ENCODE peak calls at places on chromosomes 2 and 18, in ten cellular contexts. N is CD8-positive, alpha-beta T cell; T is foreskin keratinocyte; P is A549; L is dorsolateral prefrontal cortex; G is esophagus muscularis mucosa; H is RWPE1; Y is ovary; Z is Peyer's patch; E is endodermal cell. V is an unnamed sample.

GRCh38 chr2:111032721-111033532 is 87.8 kb upstream of the BCL2L11 start:
- DNase-seq in H (peak), Z (peak), E (peak), L (no peak), P (peak), N (no peak), T (peak), G (peak), Y (no peak), V (no peak)

GRCh38 chr2:41867553-41867952 is 180.3 kb upstream of the PKDCC start:
- DNase-seq in E (no peak), N (no peak), Z (no peak), L (no peak), T (no peak), H (no peak), G (no peak), Y (peak), P (no peak), V (no peak)

GRCh38 chr18:54086046-54086802 is 138.2 kb downstream of the MBD2 start:
- DNase-seq in Z (no peak), Y (no peak), P (no peak), N (no peak), L (no peak), E (no peak), G (no peak), H (no peak), T (no peak), V (no peak)

GRCh38 chr2:70686577-70687460 is 81.2 kb downstream of the ADD2 start:
- DNase-seq in T (peak), G (no peak), Y (no peak), P (peak), Z (no peak), L (peak), N (no peak), E (peak), H (peak), V (no peak)

GRCh38 chr2:162327806-162328205 is 9.3 kb upstream of the IFIH1 start:
- DNase-seq in E (no peak), T (no peak), L (no peak), G (no peak), N (no peak), Z (no peak), Y (no peak), P (no peak), H (no peak), V (no peak)

GRCh38 chr18:3652380-3653262 is 202.6 kb downstream of the TGIF1 start:
- DNase-seq in L (peak), N (no peak), Z (peak), G (no peak), Y (peak), H (peak), T (peak), E (peak), P (peak), V (peak)

GRCh38 chr18:33928226-33928625 is 296.5 kb downstream of the NOL4 start:
- DNase-seq in T (no peak), Y (no peak), G (no peak), Z (no peak), P (no peak), N (no peak), L (no peak), E (no peak), H (no peak), V (no peak)

GRCh38 chr18:9613550-9614400 is 584 bp downstream of the PPP4R1 start:
- DNase-seq in Y (peak), E (peak), H (peak), G (no peak), Z (peak), N (peak), L (peak), P (no peak), T (peak), V (no peak)

GRCh38 chr2:111918383-111918806 is 20.0 kb downstream of the MERTK start:
- DNase-seq in Z (no peak), P (no peak), N (no peak), L (no peak), H (no peak), Y (no peak), G (no peak), T (no peak), E (no peak), V (no peak)

GRCh38 chr2:14418110-14418509 is 214.4 kb upstream of the LRATD1 start:
- DNase-seq in L (no peak), G (no peak), T (peak), N (no peak), Y (no peak), P (no peak), E (no peak), H (no peak), Z (no peak), V (no peak)

GRCh38 chr18:79457239-79457638 is 61.5 kb downstream of the NFATC1 start:
- DNase-seq in Y (no peak), H (no peak), G (no peak), T (no peak), E (no peak), L (no peak), Z (no peak), N (no peak), P (no peak), V (no peak)

GRCh38 chr2:50820176-50820575 is 211.8 kb downstream of the NRXN1 start:
- DNase-seq in Y (no peak), P (no peak), H (no peak), L (no peak), T (no peak), Z (no peak), N (no peak), E (no peak), G (no peak), V (no peak)

GRCh38 chr18:39994521-39994920 is 1960.5 kb upstream of the PIK3C3 start:
- DNase-seq in L (no peak), Z (no peak), G (no peak), H (peak), E (no peak), T (peak), N (no peak), P (no peak), Y (no peak), V (no peak)

GRCh38 chr18:79200546-79201268 is 131.5 kb downstream of the ATP9B start:
- DNase-seq in Y (peak), Z (peak), G (peak), E (peak), P (no peak), L (no peak), T (no peak), N (no peak), H (peak), V (no peak)

GRCh38 chr2:115083216-115083615 is 640.8 kb downstream of the DPP10 start:
- DNase-seq in P (no peak), H (peak), G (no peak), L (no peak), N (no peak), Z (no peak), E (peak), Y (no peak), T (peak), V (no peak)

GRCh38 chr2:67649331-67650071 is 252.4 kb downstream of the ETAA1 start:
- DNase-seq in H (peak), E (peak), P (no peak), N (no peak), Y (peak), T (no peak), Z (no peak), G (no peak), L (no peak), V (no peak)

GRCh38 chr2:119826370-119826961 is 66.7 kb downstream of the PTPN4 start:
- DNase-seq in G (no peak), Y (no peak), Z (no peak), L (no peak), N (no peak), T (peak), H (peak), P (peak), E (peak), V (no peak)

GRCh38 chr18:49645836-49646235 is 84.0 kb downstream of the LIPG start:
- DNase-seq in P (no peak), Y (peak), T (no peak), N (no peak), H (no peak), E (peak), L (no peak), Z (peak), G (no peak), V (no peak)

GRCh38 chr18:49648326-49648725 is 86.5 kb downstream of the LIPG start:
- DNase-seq in N (no peak), P (no peak), H (no peak), Y (no peak), G (no peak), L (no peak), T (no peak), Z (peak), E (peak), V (no peak)

GRCh38 chr18:49645196-49645595 is 83.3 kb downstream of the LIPG start:
- DNase-seq in H (no peak), Z (no peak), Y (no peak), L (no peak), E (peak), N (no peak), G (no peak), T (no peak), P (no peak), V (no peak)

GRCh38 chr18:49647496-49648168 is 85.8 kb downstream of the LIPG start:
- DNase-seq in G (no peak), Y (no peak), T (peak), Z (peak), E (peak), L (no peak), N (no peak), P (no peak), H (no peak), V (no peak)

DNA sequence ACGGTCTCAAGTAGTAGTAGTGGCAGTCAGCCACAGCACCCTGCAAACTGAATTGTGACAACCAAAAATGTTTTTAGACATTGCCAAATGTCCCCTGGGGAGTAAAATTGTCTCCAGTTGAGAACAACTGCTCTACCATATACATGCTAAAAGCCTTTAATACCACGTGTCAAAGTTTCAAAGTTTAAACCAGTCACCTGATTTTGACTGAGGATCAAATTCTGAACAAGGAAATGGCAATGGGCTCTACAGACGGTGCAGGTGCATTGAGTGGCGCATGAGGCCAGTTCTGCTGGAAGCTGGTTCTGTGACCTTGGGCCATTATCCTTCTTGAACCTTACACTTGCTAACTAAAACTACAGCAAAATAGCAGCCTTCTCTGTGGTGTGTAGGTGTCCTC is 85.0 kb downstream of the LIPG start:
- DNase-seq in G (no peak), T (no peak), Z (peak), P (no peak), L (no peak), E (peak), Y (no peak), N (no peak), H (no peak), V (no peak)
- H3K27ac ChIP-seq in G (no peak), T (no peak), Z (peak), P (no peak), L (no peak), E (no peak), Y (no peak), N (no peak), H (no peak), V (no peak)

GRCh38 chr2:235049069-235049468 is 97.3 kb downstream of the SH3BP4 start:
- DNase-seq in E (peak), P (no peak), G (no peak), L (peak), Y (no peak), H (no peak), T (no peak), Z (peak), N (no peak), V (no peak)

GRCh38 chr2:235052514-235053354 is 100.9 kb downstream of the SH3BP4 start:
- DNase-seq in Y (peak), L (no peak), Z (peak), T (no peak), G (no peak), N (no peak), E (peak), P (no peak), H (no peak), V (no peak)

GRCh38 chr2:235051436-235052260 is 99.8 kb downstream of the SH3BP4 start:
- DNase-seq in E (peak), H (no peak), L (no peak), P (no peak), N (no peak), Y (peak), G (no peak), T (no peak), Z (peak), V (no peak)

GRCh38 chr2:235049719-235050118 is 97.9 kb downstream of the SH3BP4 start:
- DNase-seq in Z (peak), N (no peak), G (no peak), L (no peak), H (no peak), Y (no peak), P (no peak), T (no peak), E (peak), V (no peak)

GRCh38 chr2:235050992-235051351 is 99.2 kb downstream of the SH3BP4 start:
- DNase-seq in N (no peak), Y (peak), T (peak), G (peak), P (no peak), H (peak), E (peak), L (peak), Z (peak), V (peak)
- H3K27ac ChIP-seq in N (no peak), Y (no peak), T (peak), G (peak), P (no peak), H (peak), E (peak), L (peak), Z (no peak), V (peak)

GRCh38 chr2:150484006-150484405 is 3.5 kb downstream of the RND3 start:
- DNase-seq in Y (no peak), Z (no peak), N (no peak), L (no peak), E (no peak), T (no peak), P (no peak), G (no peak), H (no peak), V (no peak)

GRCh38 chr2:150485114-150485870 is 2.2 kb downstream of the RND3 start:
- DNase-seq in Y (peak), T (peak), L (peak), G (no peak), P (peak), E (peak), N (no peak), H (peak), Z (peak), V (no peak)

GRCh38 chr2:150485871-150486538 is 1.5 kb downstream of the RND3 start:
- DNase-seq in H (peak), T (peak), Y (peak), E (peak), Z (peak), L (peak), P (peak), G (no peak), N (no peak), V (no peak)

GRCh38 chr2:150483532-150483931 is 3.9 kb downstream of the RND3 start:
- DNase-seq in G (no peak), L (no peak), Z (no peak), E (no peak), H (no peak), T (no peak), P (no peak), N (no peak), Y (no peak), V (no peak)

DNA sequence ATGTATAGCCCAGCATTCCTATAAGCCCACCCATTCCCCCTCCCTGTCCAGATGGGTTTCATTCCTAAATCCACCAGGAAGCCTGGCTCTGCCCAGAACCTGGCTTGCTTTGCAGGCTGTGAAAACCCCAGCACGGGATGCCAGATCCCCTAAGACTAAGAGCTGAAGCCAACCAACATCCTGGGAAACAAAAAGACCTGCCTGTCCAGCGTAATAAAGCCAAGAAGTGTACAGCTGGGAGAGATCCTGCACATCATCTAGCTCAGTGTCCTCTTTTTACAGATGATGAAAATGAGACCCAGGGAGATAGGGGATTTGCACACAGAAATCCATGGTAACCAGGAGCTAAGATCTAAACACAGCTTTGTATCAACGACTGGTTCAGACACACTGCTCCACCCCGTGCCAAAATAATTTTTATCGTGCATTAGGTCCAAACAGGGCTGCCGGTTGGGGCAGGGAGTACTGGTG is 3.0 kb downstream of the RND3 start:
- DNase-seq in N (no peak), E (no peak), L (no peak), G (no peak), P (no peak), Z (no peak), T (peak), Y (no peak), H (no peak), V (no peak)
- H3K27ac ChIP-seq in N (no peak), E (peak), L (peak), G (peak), P (peak), Z (peak), T (peak), Y (no peak), H (peak), V (peak)

GRCh38 chr2:159177957-159178356 is 108.5 kb downstream of the WDSUB1 start:
- DNase-seq in N (no peak), T (no peak), E (no peak), G (no peak), H (no peak), Y (no peak), L (no peak), Z (no peak), P (no peak), V (no peak)

GRCh38 chr2:159176555-159176954 is 109.9 kb downstream of the WDSUB1 start:
- DNase-seq in E (no peak), H (no peak), T (no peak), Z (no peak), P (no peak), N (no peak), L (no peak), Y (no peak), G (no peak), V (no peak)

GRCh38 chr2:159183346-159183745 is 103.2 kb downstream of the WDSUB1 start:
- DNase-seq in P (no peak), T (no peak), N (no peak), H (no peak), G (no peak), L (no peak), Z (no peak), Y (no peak), E (no peak), V (no peak)

GRCh38 chr2:159177357-159177756 is 109.1 kb downstream of the WDSUB1 start:
- DNase-seq in H (no peak), Z (no peak), Y (no peak), N (no peak), E (no peak), T (no peak), L (no peak), P (no peak), G (no peak), V (no peak)

GRCh38 chr2:159179696-159180095 is 106.8 kb downstream of the WDSUB1 start:
- DNase-seq in Y (no peak), P (no peak), Z (no peak), N (no peak), L (no peak), E (no peak), G (no peak), T (no peak), H (no peak), V (no peak)
- H3K27ac ChIP-seq in Y (no peak), P (no peak), Z (no peak), N (no peak), L (no peak), E (no peak), G (no peak), T (no peak), H (no peak), V (no peak)